ENCODE peak calls at places on chromosomes 12 and 14, in nine cellular contexts. I is gastrocnemius medialis; Z is activated naive CD4-positive, alpha-beta T cell treated with anti-CD3 and anti-CD28 coated beads, Interleukin-2, amount 50 U/mL, for 16 hours; S is stimulated activated CD4-positive, alpha-beta T cell treated with anti-CD3 and anti-CD28 coated beads, Interleukin-15, amount 100 ng/mL, for 1 hour; P is GM20000; Y is retina; X is NCI-H226; R is fibroblast of lung; Q is AG04450. K is an unnamed sample.

GRCh38 chr14:102481791-102482238 is 27.8 kb downstream of the ANKRD9 start:
- DNase-seq in X (no peak), Z (no peak), Q (no peak), R (peak), Y (no peak), P (no peak), S (no peak), I (no peak), K (peak)

GRCh38 chr14:21106191-21106505 is 5.3 kb downstream of the TMEM253 start:
- DNase-seq in P (no peak), R (no peak), X (no peak), Z (no peak), Q (no peak), I (no peak), S (no peak), Y (no peak), K (no peak)

GRCh38 chr14:86575141-86575540 is 1045.2 kb downstream of the FLRT2 start:
- DNase-seq in Y (no peak), Z (no peak), R (peak), I (no peak), Q (no peak), X (no peak), P (no peak), S (no peak), K (no peak)

GRCh38 chr12:102376251-102376747 is 104.1 kb downstream of the IGF1 start:
- DNase-seq in Z (no peak), X (no peak), Q (no peak), R (peak), S (no peak), Y (no peak), P (no peak), I (peak), K (no peak)

GRCh38 chr14:42806909-42807315 is 1200.2 kb downstream of the LRFN5 start:
- DNase-seq in Y (no peak), Z (no peak), X (no peak), R (peak), Q (peak), P (no peak), I (no peak), S (no peak), K (no peak)

GRCh38 chr14:97703006-97703760 is 906.0 kb downstream of the VRK1 start:
- DNase-seq in I (no peak), S (no peak), R (no peak), Z (no peak), P (no peak), Q (no peak), X (no peak), Y (no peak), K (no peak)

GRCh38 chr14:51398898-51399297 is 158.9 kb downstream of the TMX1 start:
- DNase-seq in Y (no peak), Q (peak), Z (no peak), R (peak), S (no peak), X (peak), P (no peak), I (no peak), K (no peak)

GRCh38 chr12:115398311-115398781 is 714.4 kb upstream of the TBX3 start:
- DNase-seq in Z (no peak), P (no peak), Q (no peak), S (no peak), Y (no peak), R (no peak), X (no peak), I (no peak), K (peak)

GRCh38 chr14:105398726-105399440 is 545 bp downstream of the TEX22 start:
- DNase-seq in I (no peak), Y (peak), P (no peak), R (peak), S (no peak), Q (no peak), Z (peak), X (peak), K (no peak)

GRCh38 chr14:92954933-92955332 is 32.0 kb downstream of the CHGA start:
- DNase-seq in Z (no peak), P (no peak), X (no peak), Q (no peak), Y (no peak), R (no peak), I (no peak), S (no peak), K (no peak)

GRCh38 chr12:124738636-124739467 is 124.8 kb downstream of the SCARB1 start:
- DNase-seq in P (no peak), Z (no peak), I (no peak), Y (peak), X (no peak), R (peak), S (no peak), Q (peak), K (no peak)

GRCh38 chr12:47755655-47756562 is 2.8 kb downstream of the RAPGEF3 start:
- DNase-seq in X (no peak), S (no peak), Q (no peak), Y (no peak), I (no peak), R (no peak), Z (no peak), P (peak), K (no peak)

GRCh38 chr14:69321601-69322330 is 61.8 kb downstream of the GALNT16 start:
- DNase-seq in I (no peak), R (no peak), X (no peak), Y (no peak), S (no peak), Z (no peak), Q (no peak), P (no peak), K (no peak)

GRCh38 chr12:14185441-14186192 is 179.9 kb upstream of the ATF7IP start:
- DNase-seq in Z (no peak), I (no peak), Q (peak), R (peak), X (no peak), S (no peak), P (peak), Y (peak), K (no peak)

GRCh38 chr14:97713023-97713422 is 915.8 kb downstream of the VRK1 start:
- DNase-seq in I (no peak), Z (no peak), R (peak), Q (no peak), X (no peak), Y (no peak), P (no peak), S (no peak), K (no peak)

GRCh38 chr12:4272014-4272975 is 1.3 kb upstream of the CCND2 start:
- DNase-seq in Q (no peak), Y (peak), P (peak), Z (peak), S (peak), X (peak), R (peak), I (peak), K (no peak)

GRCh38 chr12:49776413-49776812 is 35.1 kb downstream of the TMBIM6 start:
- DNase-seq in Q (peak), S (peak), R (peak), Y (peak), X (peak), P (peak), I (peak), Z (peak), K (peak)

GRCh38 chr12:65828711-65829339 is 4.5 kb downstream of the HMGA2 start:
- DNase-seq in Y (no peak), Q (no peak), S (no peak), X (no peak), R (no peak), P (no peak), I (no peak), Z (no peak), K (no peak)

GRCh38 chr12:46435625-46436024 is 63.1 kb upstream of the SLC38A2 start:
- DNase-seq in P (no peak), Q (no peak), Z (no peak), S (no peak), Y (no peak), I (no peak), R (no peak), X (no peak), K (no peak)

GRCh38 chr12:12890492-12890814 is 909 bp upstream of the GPRC5A start:
- DNase-seq in Z (no peak), Y (no peak), P (no peak), R (no peak), X (peak), Q (no peak), S (no peak), I (no peak), K (no peak)

GRCh38 chr12:120861074-120861795 is 42.9 kb downstream of the SPPL3 start:
- DNase-seq in P (no peak), R (peak), Z (no peak), Y (no peak), Q (no peak), X (peak), S (no peak), I (no peak), K (no peak)

GRCh38 chr12:58803893-58804292 is 116.4 kb downstream of the LRIG3 start:
- DNase-seq in R (peak), Y (no peak), I (peak), X (peak), P (no peak), Z (no peak), Q (peak), S (no peak), K (no peak)

GRCh38 chr14:70886421-70887206 is 20.6 kb upstream of the PCNX1 start:
- DNase-seq in Y (no peak), X (no peak), P (no peak), Z (no peak), Q (no peak), R (no peak), S (no peak), I (no peak), K (no peak)

GRCh38 chr14:105142651-105143450 is 25.7 kb downstream of the JAG2 start:
- DNase-seq in Y (no peak), S (no peak), Z (peak), X (no peak), Q (no peak), P (no peak), I (no peak), R (no peak), K (peak)

GRCh38 chr14:60561845-60562746 is 53.1 kb downstream of the SIX6 start:
- DNase-seq in R (peak), P (peak), Z (no peak), Q (peak), I (peak), X (peak), Y (peak), S (no peak), K (no peak)

GRCh38 chr12:53005215-53005985 is 856 bp upstream of the EIF4B start:
- DNase-seq in I (no peak), Q (no peak), P (no peak), Z (no peak), S (no peak), Y (peak), R (no peak), X (no peak), K (no peak)